ENCODE peak calls at places on chromosomes 12 and 14, in nine cellular contexts. R is SJCRH30, D is IMR-90, Y is foreskin fibroblast, S is left ventricle myocardium inferior, E is fibroblast of lung, U is OCI-LY7, C is left lung, I is ovary. Z is an unnamed sample.

GRCh38 chr14:95235767-95236166 is 78.4 kb upstream of the DICER1 start:
- DNase-seq in D (no peak), I (no peak), S (no peak), R (no peak), U (no peak), Y (no peak), C (no peak), E (no peak), Z (no peak)

GRCh38 chr14:90785876-90786450 is 30.3 kb downstream of the TTC7B start:
- DNase-seq in I (no peak), R (no peak), S (no peak), C (no peak), U (no peak), Y (no peak), E (no peak), D (no peak), Z (no peak)

GRCh38 chr12:94705656-94706055 is 55.3 kb upstream of the TMCC3 start:
- DNase-seq in I (no peak), R (no peak), D (no peak), Y (no peak), U (no peak), S (no peak), C (no peak), E (no peak), Z (no peak)

GRCh38 chr14:91910201-91910600 is 37.3 kb downstream of the FBLN5 start:
- DNase-seq in S (no peak), I (no peak), Y (no peak), C (no peak), R (no peak), D (no peak), E (no peak), U (no peak), Z (no peak)

GRCh38 chr12:83896416-83896815 is 1016.2 kb downstream of the SLC6A15 start:
- DNase-seq in I (no peak), S (no peak), D (no peak), U (no peak), E (no peak), Y (no peak), R (no peak), C (no peak), Z (no peak)

GRCh38 chr12:20260864-20261263 is 107.5 kb upstream of the PDE3A start:
- DNase-seq in D (no peak), I (no peak), Y (no peak), C (no peak), E (peak; percentile 2), S (no peak), U (no peak), R (no peak), Z (no peak)

GRCh38 chr14:52068741-52069616 is at the start of gene NID2:
- DNase-seq in S (peak; percentile 91), U (no peak), E (peak; percentile 97), I (peak; percentile 94), D (peak; percentile 95), R (peak; percentile 67), Y (peak; percentile 97), C (peak; percentile 77), Z (peak; percentile 93)

GRCh38 chr12:72448805-72449204 is 176.6 kb downstream of the TRHDE start:
- DNase-seq in U (no peak), Y (no peak), S (no peak), R (no peak), D (no peak), I (no peak), E (no peak), C (no peak), Z (no peak)

GRCh38 chr12:24600996-24601395 is 347.9 kb downstream of the BCAT1 start:
- DNase-seq in E (peak; percentile 81), Y (peak; percentile 64), C (no peak), R (no peak), D (peak; percentile 92), S (no peak), U (peak; percentile 5), I (no peak), Z (no peak)

GRCh38 chr12:28884861-28885260 is 264.2 kb upstream of the FAR2 start:
- DNase-seq in C (no peak), E (no peak), U (no peak), R (no peak), D (peak; percentile 47), S (no peak), Y (peak; percentile 29), I (no peak), Z (no peak)

GRCh38 chr12:15453613-15454012 is 131.3 kb downstream of the PTPRO start:
- DNase-seq in C (no peak), U (no peak), R (no peak), Y (no peak), S (no peak), D (no peak), I (no peak), E (no peak), Z (no peak)

GRCh38 chr12:131280426-131280825 is 326.7 kb downstream of the ADGRD1 start:
- DNase-seq in R (no peak), Y (no peak), D (no peak), E (no peak), C (peak; percentile 12), I (peak; percentile 29), U (no peak), S (no peak), Z (no peak)

GRCh38 chr14:65045011-65045410 is 57.3 kb downstream of the MAX start:
- DNase-seq in U (no peak), I (no peak), E (no peak), R (no peak), Y (no peak), D (no peak), C (no peak), S (no peak), Z (no peak)

GRCh38 chr12:81492131-81492720 is 266.9 kb downstream of the PPFIA2 start:
- DNase-seq in Y (no peak), D (no peak), E (no peak), R (peak; percentile 48), U (no peak), C (no peak), S (no peak), I (no peak), Z (no peak)

GRCh38 chr14:65150891-65151290 is 48.6 kb upstream of the MAX start:
- DNase-seq in E (no peak), Y (no peak), S (no peak), C (no peak), D (no peak), R (no peak), U (no peak), I (no peak), Z (no peak)

GRCh38 chr14:67464856-67465255 is 23.7 kb downstream of the TMEM229B start:
- DNase-seq in Y (no peak), D (no peak), R (no peak), E (no peak), U (no peak), C (no peak), I (no peak), S (no peak), Z (no peak)

DNA sequence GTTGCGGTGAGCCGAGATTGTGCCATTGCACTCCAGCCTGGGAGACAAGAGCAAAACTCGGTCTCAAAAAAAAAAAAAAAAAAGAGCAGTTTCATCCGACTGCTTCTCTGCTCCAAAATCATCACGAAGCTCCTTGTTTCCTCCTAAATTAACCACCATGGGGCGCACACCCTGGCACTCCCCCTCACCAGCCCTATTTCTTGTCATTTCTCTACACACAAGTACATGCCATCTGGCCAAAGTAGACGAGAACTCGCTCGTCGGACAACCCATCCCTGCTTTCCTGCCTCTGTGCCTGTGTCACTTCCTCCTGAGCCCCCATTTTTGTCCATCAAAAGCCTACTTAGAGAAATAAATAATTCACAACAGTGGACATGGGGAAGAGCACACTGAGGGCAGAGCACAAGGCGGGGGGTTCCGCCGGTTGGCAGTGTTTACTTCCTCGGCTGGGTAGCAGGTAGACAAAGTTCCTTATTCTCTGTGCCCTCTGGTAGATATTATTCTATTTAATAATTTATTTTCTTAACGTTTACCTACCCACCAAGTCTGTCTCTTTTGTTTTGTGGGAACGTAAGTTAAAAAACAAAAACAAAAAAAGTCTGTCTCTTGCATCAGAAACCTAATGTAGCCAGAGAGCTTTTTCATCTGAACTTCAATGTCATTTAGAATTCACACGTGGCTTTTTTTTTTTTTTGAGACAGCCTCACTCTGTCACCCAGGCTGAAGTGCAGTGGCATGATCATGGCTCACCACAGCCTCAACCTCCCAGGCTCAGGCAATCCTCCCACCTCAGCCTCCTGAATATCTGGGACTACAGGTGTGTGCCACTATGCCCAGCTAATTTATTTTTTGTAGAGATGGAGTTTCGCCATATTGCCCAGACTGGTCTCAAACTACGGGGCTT is 6.0 kb downstream of the VPS37B start:
- DNase-seq in I (no peak), U (no peak), R (no peak), E (no peak), Y (no peak), D (no peak), S (no peak), C (no peak), Z (no peak)
- H3K4me3 ChIP-seq in I (no peak overlapping the region), U (no peak overlapping the region), R (no peak overlapping the region), E (no peak overlapping the region), Y (no peak overlapping the region), D (no peak overlapping the region), S (no peak overlapping the region), C (no peak overlapping the region), Z (no peak overlapping the region)

GRCh38 chr14:76828339-76829015 is 2.3 kb downstream of the LRRC74A start:
- DNase-seq in S (no peak), U (no peak), D (no peak), R (no peak), E (no peak), C (no peak), I (no peak), Y (no peak), Z (no peak)
- H3K4me3 ChIP-seq in S (peak overlapping the region; percentile 57), U (no peak overlapping the region), D (no peak overlapping the region), R (no peak overlapping the region), E (no peak overlapping the region), C (peak overlapping the region; percentile 1), I (peak overlapping the region; percentile 3), Y (peak overlapping the region; percentile 29), Z (no peak overlapping the region)

GRCh38 chr12:125104978-125105377 is 39.7 kb downstream of the AACS start:
- DNase-seq in S (no peak), D (no peak), U (no peak), E (no peak), C (no peak), R (no peak), Y (no peak), I (no peak), Z (no peak)
- H3K4me3 ChIP-seq in S (no peak overlapping the region), D (no peak overlapping the region), U (no peak overlapping the region), E (no peak overlapping the region), C (no peak overlapping the region), R (no peak overlapping the region), Y (no peak overlapping the region), I (no peak overlapping the region), Z (no peak overlapping the region)

GRCh38 chr14:101965796-101966718 is 1.7 kb downstream of the DYNC1H1 start:
- DNase-seq in U (peak; percentile 31), I (peak; percentile 9), D (no peak), R (peak; percentile 28), Y (no peak), E (no peak), C (no peak), S (no peak), Z (no peak)

GRCh38 chr14:101965145-101965531 is 765 bp downstream of the DYNC1H1 start:
- DNase-seq in U (peak; percentile 69), S (peak; percentile 64), Y (peak; percentile 43), E (peak; percentile 65), I (peak; percentile 71), C (peak; percentile 80), R (peak; percentile 67), D (peak; percentile 57), Z (peak; percentile 62)

GRCh38 chr14:101964297-101965144 is at the start of gene DYNC1H1:
- DNase-seq in U (peak; percentile 95), Y (peak; percentile 88), I (peak; percentile 99), E (peak; percentile 96), S (peak; percentile 97), D (peak; percentile 94), R (peak; percentile 99), C (peak; percentile 90), Z (peak; percentile 100)

GRCh38 chr14:101968186-101968585 is 3.8 kb downstream of the DYNC1H1 start:
- DNase-seq in U (no peak), I (no peak), E (no peak), R (no peak), C (no peak), S (no peak), D (no peak), Y (no peak), Z (no peak)

GRCh38 chr14:101966742-101967141 is 2.4 kb downstream of the DYNC1H1 start:
- DNase-seq in U (no peak), I (no peak), S (no peak), E (no peak), R (no peak), C (no peak), D (no peak), Y (no peak), Z (no peak)
- H3K4me3 ChIP-seq in U (peak overlapping the region; percentile 97), I (no peak overlapping the region), S (peak overlapping the region; percentile 98), E (peak overlapping the region; percentile 96), R (no peak overlapping the region), C (peak overlapping the region; percentile 100), D (no peak overlapping the region), Y (peak overlapping the region; percentile 86), Z (peak overlapping the region; percentile 96)

Z was measured in BE2C.